ENCODE peak calls at places on chromosome 6, in seven cellular contexts. I, D, U, A, W, L and X are unnamed samples.

GRCh38 chr6:94361304-94362060 is 942.1 kb upstream of the EPHA7 start:
- DNase-seq in I (no peak), D (no peak), A (no peak), L (no peak), W (no peak), U (no peak), X (no peak)

GRCh38 chr6:3228791-3229565 is 1.5 kb upstream of the TUBB2B start:
- DNase-seq in L (no peak), I (no peak), W (peak; percentile 21), D (no peak), A (peak; percentile 65), U (no peak), X (no peak)

GRCh38 chr6:131175559-131175958 is 40.3 kb downstream of the AKAP7 start:
- DNase-seq in D (no peak), I (no peak), W (no peak), U (no peak), L (no peak), A (no peak), X (peak; percentile 37)

GRCh38 chr6:90890681-90891337 is 303.9 kb upstream of the MAP3K7 start:
- DNase-seq in A (no peak), W (no peak), I (no peak), U (no peak), L (no peak), D (no peak), X (no peak)

GRCh38 chr6:137827977-137828815 is 38.9 kb upstream of the TNFAIP3 start:
- DNase-seq in U (no peak), L (no peak), D (no peak), W (no peak), I (peak; percentile 92), A (no peak), X (no peak)

GRCh38 chr6:39797751-39798150 is 5.6 kb downstream of the DAAM2 start:
- DNase-seq in I (no peak), D (no peak), W (no peak), L (no peak), U (no peak), A (no peak), X (no peak)

GRCh38 chr6:34225551-34225950 is 11.1 kb upstream of the HMGA1 start:
- DNase-seq in A (no peak), D (no peak), W (no peak), L (peak; percentile 15), I (no peak), U (no peak), X (no peak)

GRCh38 chr6:67680297-67680932 is 954.7 kb upstream of the ADGRB3 start:
- DNase-seq in D (no peak), A (no peak), W (no peak), I (no peak), L (no peak), U (peak; percentile 0), X (peak; percentile 71)

GRCh38 chr6:41371992-41372525 is 36.7 kb downstream of the NCR2 start:
- DNase-seq in U (peak; percentile 25), L (no peak), W (peak; percentile 21), I (peak; percentile 20), A (peak; percentile 53), D (no peak), X (peak; percentile 34)

GRCh38 chr6:9405825-9406224 is 970.5 kb upstream of the SLC35B3 start:
- DNase-seq in U (no peak), A (no peak), D (no peak), I (no peak), L (no peak), W (no peak), X (no peak)

GRCh38 chr6:118776607-118777549 is 117.1 kb upstream of the ASF1A start:
- DNase-seq in A (peak; percentile 73), L (peak; percentile 62), I (peak; percentile 78), U (peak; percentile 82), W (peak; percentile 48), D (peak; percentile 71), X (peak; percentile 67)

GRCh38 chr6:2818593-2818992 is 23.1 kb downstream of the SERPINB1 start:
- DNase-seq in D (no peak), A (no peak), L (no peak), I (peak; percentile 69), U (peak; percentile 36), W (no peak), X (no peak)

GRCh38 chr6:14881399-14881798 is 364.5 kb upstream of the JARID2 start:
- DNase-seq in D (no peak), W (no peak), U (peak; percentile 69), I (peak; percentile 40), L (no peak), A (no peak), X (peak; percentile 77)

DNA sequence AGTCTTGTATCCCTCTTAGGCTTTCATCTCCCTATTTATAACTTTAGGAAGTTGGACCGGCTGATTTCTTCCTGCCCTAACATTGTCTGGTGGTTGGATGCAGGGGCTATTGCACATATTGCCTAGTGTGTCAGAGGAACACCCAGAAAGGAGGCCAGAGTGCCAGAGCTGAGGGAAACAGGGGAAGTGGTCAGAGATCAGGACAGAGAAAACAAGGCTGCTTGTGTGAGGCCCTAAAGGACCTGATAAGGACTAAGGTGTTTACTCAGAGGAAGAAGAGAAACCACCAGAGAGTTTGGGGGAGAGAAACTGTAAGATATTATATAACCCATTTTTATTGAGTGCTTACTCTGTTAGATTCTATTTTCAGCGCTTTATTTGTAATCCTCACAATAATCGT is 53.9 kb upstream of the REV3L start:
- DNase-seq in A (no peak), W (no peak), U (no peak), D (no peak), I (no peak), L (no peak), X (peak; percentile 40)
- H3K4me3 ChIP-seq in A (no peak overlapping the region), W (no peak overlapping the region), U (no peak overlapping the region), D (no peak overlapping the region), I (no peak overlapping the region), L (no peak overlapping the region), X (no peak overlapping the region)

DNA sequence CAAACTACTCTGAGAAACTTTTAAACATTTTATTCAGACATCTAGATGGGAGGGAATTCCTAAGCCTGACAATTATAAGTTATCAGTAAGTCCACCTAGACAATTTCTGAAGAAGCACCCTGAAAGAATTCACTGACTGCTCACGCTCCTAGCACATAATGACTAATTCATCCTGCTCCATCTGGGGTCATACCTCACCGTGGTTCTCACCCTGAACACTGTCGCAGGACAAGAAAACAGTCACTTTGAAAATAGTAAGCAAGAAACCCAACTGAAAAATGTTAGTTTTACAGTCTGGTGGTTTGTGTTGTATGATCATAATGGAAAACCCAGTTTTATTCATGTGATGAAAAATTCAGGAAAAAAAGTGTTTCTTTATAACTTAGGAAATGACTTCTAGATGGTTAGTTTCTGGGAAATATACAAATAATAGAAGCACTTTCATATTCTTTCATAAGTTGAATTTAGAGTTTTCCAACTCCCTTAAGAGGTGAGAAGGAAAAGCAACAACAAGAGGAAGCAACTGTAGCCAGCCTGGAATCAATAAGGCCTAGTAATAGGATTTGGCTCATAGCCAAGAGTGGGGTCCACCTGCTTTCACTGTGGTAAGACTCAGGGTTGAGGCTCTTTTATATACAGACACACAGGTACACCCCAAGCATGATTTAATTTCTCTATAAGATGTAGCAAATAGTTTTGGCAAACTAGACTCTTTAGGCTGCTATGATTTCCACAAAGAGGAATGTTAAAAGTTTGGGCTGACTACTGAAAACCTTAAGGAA is 94.1 kb downstream of the HIVEP2 start:
- DNase-seq in A (peak; percentile 33), U (peak; percentile 60), I (peak; percentile 58), D (no peak), L (no peak), W (no peak), X (no peak)
- TF ChIP-seq CTCF in A (no peak), U (no peak), I (no peak), D (no peak), L (no peak), W (no peak), X (no peak)

DNA sequence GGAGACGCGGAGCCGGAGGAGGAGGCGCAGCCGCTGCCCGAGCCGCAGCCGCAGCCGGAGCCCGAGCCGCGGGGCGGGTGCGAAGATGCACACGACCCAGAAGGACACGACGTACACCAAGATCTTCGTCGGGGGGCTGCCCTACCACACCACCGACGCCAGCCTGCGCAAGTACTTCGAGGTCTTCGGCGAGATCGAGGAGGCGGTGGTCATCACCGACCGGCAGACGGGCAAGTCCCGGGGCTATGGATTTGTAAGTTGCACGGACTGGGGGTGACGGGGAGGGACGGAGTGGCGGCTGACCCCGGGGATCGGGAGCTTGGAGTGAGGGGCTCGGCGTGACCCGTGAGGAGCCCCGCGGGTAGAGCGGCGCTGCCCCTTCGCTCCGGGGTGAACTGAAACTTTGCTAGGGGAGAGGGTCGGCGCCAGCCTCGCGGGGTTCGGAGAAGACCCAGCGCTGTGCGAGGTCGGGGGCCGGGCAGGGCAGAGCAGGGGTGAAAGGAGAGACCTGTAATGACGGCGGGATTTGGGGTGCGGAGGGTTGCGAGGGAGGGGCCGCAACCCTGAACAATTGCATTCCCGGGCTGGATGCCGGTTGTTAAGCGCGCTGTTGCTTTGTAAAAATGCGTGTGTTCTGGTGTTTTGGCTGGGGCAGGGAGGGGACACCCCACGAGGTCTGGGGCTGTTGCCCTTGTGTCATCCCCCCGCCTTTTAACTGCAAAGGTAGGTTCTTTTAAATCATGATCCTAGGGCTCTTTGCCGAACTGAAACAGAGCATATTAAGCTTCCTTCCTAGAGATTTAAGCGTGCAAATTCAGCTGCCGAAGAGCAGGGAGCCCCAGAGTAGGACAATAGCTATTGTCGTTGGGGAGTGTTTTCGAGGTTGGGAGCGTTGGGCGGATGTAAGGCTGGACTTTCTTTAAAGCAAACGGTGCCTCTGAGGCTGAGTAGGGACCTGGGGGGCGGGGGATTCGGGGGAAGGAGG is 628 bp downstream of the RBM24 start:
- DNase-seq in D (peak; percentile 45), A (peak; percentile 33), W (peak; percentile 39), L (no peak), U (peak; percentile 50), I (peak; percentile 19), X (peak; percentile 58)
- H3K4me3 ChIP-seq in D (peak overlapping the region; percentile 58), A (peak overlapping the region; percentile 72), W (peak overlapping the region; percentile 53), L (peak overlapping the region; percentile 93), U (peak overlapping the region; percentile 92), I (peak overlapping the region; percentile 63), X (peak overlapping the region; percentile 75)

GRCh38 chr6:122180132-122180531 is 219.3 kb upstream of the HSF2 start:
- DNase-seq in U (peak; percentile 28), D (no peak), A (peak; percentile 19), I (peak; percentile 2), L (no peak), W (no peak), X (peak; percentile 1)
- TF ChIP-seq CTCF in U (peak; percentile 56), D (no peak), A (peak; percentile 22), I (peak; percentile 14), L (peak; percentile 19), W (peak; percentile 11), X (peak; percentile 41)

DNA sequence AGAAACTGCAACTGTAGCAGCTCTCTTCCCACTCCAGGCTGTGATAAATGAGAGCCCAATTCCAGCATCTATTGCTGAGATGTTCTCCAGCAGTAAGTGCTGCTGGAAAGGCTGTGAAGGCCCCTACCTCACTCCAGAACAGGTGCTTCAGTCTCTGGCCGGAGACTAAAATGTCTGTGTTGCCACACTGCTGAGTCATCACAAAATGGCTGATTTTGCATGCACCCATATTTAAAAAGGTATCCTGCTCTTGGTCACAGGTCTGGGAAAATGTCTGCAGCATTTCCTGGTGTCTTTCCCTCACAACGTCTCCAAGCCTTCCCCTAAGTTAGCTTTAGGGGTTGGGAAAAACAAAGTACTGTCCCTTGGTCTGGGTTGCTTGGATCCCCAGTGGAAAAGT is 95.1 kb downstream of the TPBG start:
- DNase-seq in I (peak; percentile 32), L (no peak), U (no peak), A (no peak), W (no peak), D (no peak), X (no peak)
- H3K4me3 ChIP-seq in I (no peak overlapping the region), L (no peak overlapping the region), U (no peak overlapping the region), A (no peak overlapping the region), W (no peak overlapping the region), D (no peak overlapping the region), X (no peak overlapping the region)

DNA sequence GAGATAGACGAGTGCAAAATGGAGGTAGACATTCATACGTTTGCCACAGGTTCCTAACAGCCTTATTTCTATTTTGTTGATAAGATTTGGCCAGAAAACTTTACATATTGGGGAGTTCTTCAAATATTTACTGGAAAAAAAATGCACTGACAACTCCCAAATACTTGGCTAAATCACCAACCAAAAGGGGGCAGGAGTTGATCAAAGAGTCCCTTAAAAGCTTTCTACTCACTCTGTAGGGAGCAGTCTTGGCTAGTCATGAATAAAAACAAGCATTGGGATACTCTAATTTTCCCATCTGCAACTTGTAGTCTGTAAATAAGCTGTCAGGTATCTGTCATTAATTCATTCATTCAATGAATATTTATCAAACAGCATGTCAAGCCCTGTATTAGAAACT is 18.4 kb downstream of the TENT5A start:
- DNase-seq in D (no peak), W (no peak), L (no peak), I (peak; percentile 16), U (no peak), A (no peak), X (no peak)
- TF ChIP-seq CTCF in D (peak; percentile 33), W (no peak), L (no peak), I (peak; percentile 9), U (no peak), A (no peak), X (no peak)